ENCODE peak calls at places on chromosomes 5 and 9, in four cellular contexts. M is nephron progenitor cell, E is HT1080, Q is right cardiac atrium. P is an unnamed sample.

GRCh38 chr9:92293075-92293354 is 482 bp downstream of the IARS1 start:
- DNase-seq in M (no peak), Q (no peak), E (no peak), P (no peak)

GRCh38 chr5:6781711-6782110 is 68.5 kb downstream of the TENT4A start:
- DNase-seq in E (peak; percentile 38), M (no peak), Q (no peak), P (no peak)

GRCh38 chr9:136848393-136849037 is 694 bp upstream of the PHPT1 start:
- DNase-seq in M (peak; percentile 63), Q (peak; percentile 63), E (no peak), P (peak; percentile 69)

GRCh38 chr5:170302729-170303501 is 5.3 kb upstream of the LCP2 start:
- DNase-seq in Q (peak; percentile 65), M (peak; percentile 34), E (no peak), P (no peak)

GRCh38 chr5:124658867-124659557 is 87.4 kb downstream of the ZNF608 start:
- DNase-seq in Q (no peak), E (no peak), M (no peak), P (peak; percentile 37)

GRCh38 chr5:15904894-15905805 is 274.4 kb downstream of the MARCHF11 start:
- DNase-seq in Q (no peak), E (no peak), M (no peak), P (no peak)

GRCh38 chr5:90932052-90932699 is 373.6 kb downstream of the ADGRV1 start:
- DNase-seq in Q (peak; percentile 20), M (peak; percentile 40), E (peak; percentile 58), P (peak; percentile 68)

GRCh38 chr9:125172351-125172750 is 17.3 kb downstream of the PPP6C start:
- DNase-seq in Q (no peak), E (no peak), M (no peak), P (no peak)

GRCh38 chr9:103761466-103761865 is 332.6 kb upstream of the SMC2 start:
- DNase-seq in E (no peak), Q (no peak), M (no peak), P (no peak)

GRCh38 chr5:144487207-144487606 is 316.5 kb downstream of the KCTD16 start:
- DNase-seq in E (no peak), Q (no peak), M (no peak), P (no peak)

GRCh38 chr5:170310187-170310586 is 12.6 kb upstream of the LCP2 start:
- DNase-seq in M (no peak), Q (no peak), E (no peak), P (no peak)

GRCh38 chr5:74356009-74356695 is 284.4 kb downstream of the ENC1 start:
- DNase-seq in E (no peak), M (no peak), Q (no peak), P (no peak)

GRCh38 chr5:58259685-58260152 is 200.2 kb downstream of the PLK2 start:
- DNase-seq in Q (no peak), M (peak; percentile 17), E (peak; percentile 96), P (no peak)

GRCh38 chr9:114538241-114538640 is 33.0 kb upstream of the WHRN start:
- DNase-seq in Q (no peak), E (peak; percentile 40), M (no peak), P (no peak)

GRCh38 chr5:126718246-126718868 is 58.6 kb upstream of the LMNB1 start:
- DNase-seq in E (no peak), Q (no peak), M (peak; percentile 10), P (no peak)

GRCh38 chr5:127801751-127802476 is 98.7 kb downstream of the CCDC192 start:
- DNase-seq in M (no peak), Q (no peak), E (peak; percentile 38), P (no peak)

GRCh38 chr9:132181796-132182521 is 20.1 kb downstream of the NTNG2 start:
- DNase-seq in Q (peak; percentile 81), M (peak; percentile 38), E (no peak), P (peak; percentile 96)

GRCh38 chr9:130665029-130665430 is 636 bp downstream of the PRDM12 start:
- DNase-seq in M (no peak), Q (no peak), E (no peak), P (no peak)

P was measured in BE2C.